ENCODE peak calls at places on chromosome 14, in five cellular contexts. One of them, this sample, is unnamed.

GRCh38 chr14:78417532-78417931 is 247.4 kb downstream of the NRXN3 start:
- ATAC-seq in GM12878: peak; percentile 27
- ATAC-seq in HepG2: no peak
- ATAC-seq in upper lobe of left lung: no peak
- ATAC-seq in K562: no peak
- ATAC-seq in this sample: no peak

GRCh38 chr14:104913413-104913812 is 11.3 kb upstream of the PLD4 start:
- ATAC-seq in GM12878: no peak
- ATAC-seq in HepG2: no peak
- ATAC-seq in upper lobe of left lung: peak; percentile 82
- ATAC-seq in K562: no peak
- ATAC-seq in this sample: no peak

GRCh38 chr14:91144425-91145145 is 30.7 kb downstream of the DGLUCY start:
- ATAC-seq in GM12878: no peak
- ATAC-seq in HepG2: no peak
- ATAC-seq in upper lobe of left lung: no peak
- ATAC-seq in K562: no peak
- ATAC-seq in this sample: no peak

GRCh38 chr14:55819610-55820304 is 239.8 kb downstream of the KTN1 start:
- ATAC-seq in GM12878: peak; percentile 93
- ATAC-seq in HepG2: no peak
- ATAC-seq in upper lobe of left lung: no peak
- ATAC-seq in K562: no peak
- ATAC-seq in this sample: no peak

GRCh38 chr14:89678715-89679220 is 261.7 kb upstream of the FOXN3 start:
- ATAC-seq in GM12878: no peak
- ATAC-seq in HepG2: no peak
- ATAC-seq in upper lobe of left lung: no peak
- ATAC-seq in K562: no peak
- ATAC-seq in this sample: no peak

GRCh38 chr14:40204441-40205175 is 772.4 kb upstream of the FBXO33 start:
- ATAC-seq in GM12878: no peak
- ATAC-seq in HepG2: peak; percentile 91
- ATAC-seq in upper lobe of left lung: peak; percentile 46
- ATAC-seq in K562: no peak
- ATAC-seq in this sample: no peak

GRCh38 chr14:51283402-51283825 is 43.4 kb downstream of the TMX1 start:
- ATAC-seq in GM12878: peak; percentile 55
- ATAC-seq in HepG2: peak; percentile 77
- ATAC-seq in upper lobe of left lung: peak; percentile 63
- ATAC-seq in K562: peak; percentile 69
- ATAC-seq in this sample: peak; percentile 76

GRCh38 chr14:54942913-54943312 is 40.3 kb upstream of the GCH1 start:
- ATAC-seq in GM12878: peak; percentile 30
- ATAC-seq in HepG2: no peak
- ATAC-seq in upper lobe of left lung: no peak
- ATAC-seq in K562: no peak
- ATAC-seq in this sample: no peak

GRCh38 chr14:24259282-24260025 is 3.5 kb downstream of the TGM1 start:
- ATAC-seq in GM12878: no peak
- ATAC-seq in HepG2: no peak
- ATAC-seq in upper lobe of left lung: peak; percentile 65
- ATAC-seq in K562: no peak
- ATAC-seq in this sample: no peak

GRCh38 chr14:50233335-50234250 is 2.2 kb upstream of the SOS2 start:
- ATAC-seq in GM12878: no peak
- ATAC-seq in HepG2: peak; percentile 4
- ATAC-seq in upper lobe of left lung: no peak
- ATAC-seq in K562: no peak
- ATAC-seq in this sample: no peak

GRCh38 chr14:88181072-88181471 is 142.0 kb downstream of the KCNK10 start:
- ATAC-seq in GM12878: peak; percentile 44
- ATAC-seq in HepG2: no peak
- ATAC-seq in upper lobe of left lung: no peak
- ATAC-seq in K562: no peak
- ATAC-seq in this sample: no peak

GRCh38 chr14:50766338-50766886 is 64.5 kb downstream of the NIN start:
- ATAC-seq in GM12878: no peak
- ATAC-seq in HepG2: no peak
- ATAC-seq in upper lobe of left lung: no peak
- ATAC-seq in K562: no peak
- ATAC-seq in this sample: no peak

GRCh38 chr14:94364037-94364436 is 24.4 kb downstream of the SERPINA1 start:
- ATAC-seq in GM12878: peak; percentile 67
- ATAC-seq in HepG2: peak; percentile 60
- ATAC-seq in upper lobe of left lung: no peak
- ATAC-seq in K562: no peak
- ATAC-seq in this sample: no peak

GRCh38 chr14:51609987-51610283 is 41.8 kb upstream of the FRMD6 start:
- ATAC-seq in GM12878: peak; percentile 93
- ATAC-seq in HepG2: no peak
- ATAC-seq in upper lobe of left lung: no peak
- ATAC-seq in K562: peak; percentile 91
- ATAC-seq in this sample: no peak

GRCh38 chr14:21055473-21056117 is 2.0 kb upstream of the RNASE8 start:
- ATAC-seq in GM12878: no peak
- ATAC-seq in HepG2: peak; percentile 82
- ATAC-seq in upper lobe of left lung: no peak
- ATAC-seq in K562: no peak
- ATAC-seq in this sample: no peak

GRCh38 chr14:24334431-24335271 is at the start of gene ADCY4:
- ATAC-seq in GM12878: no peak
- ATAC-seq in HepG2: peak; percentile 11
- ATAC-seq in upper lobe of left lung: no peak
- ATAC-seq in K562: no peak
- ATAC-seq in this sample: peak; percentile 17

GRCh38 chr14:90513151-90514014 is 116.6 kb downstream of the CALM1 start:
- ATAC-seq in GM12878: no peak
- ATAC-seq in HepG2: peak; percentile 96
- ATAC-seq in upper lobe of left lung: peak; percentile 86
- ATAC-seq in K562: no peak
- ATAC-seq in this sample: peak; percentile 87

GRCh38 chr14:67418368-67419174 is 6.6 kb upstream of the PLEK2 start:
- ATAC-seq in GM12878: no peak
- ATAC-seq in HepG2: peak; percentile 15
- ATAC-seq in upper lobe of left lung: no peak
- ATAC-seq in K562: peak; percentile 85
- ATAC-seq in this sample: no peak

GRCh38 chr14:64654072-64654899 is 49.9 kb upstream of the PLEKHG3 start:
- ATAC-seq in GM12878: peak; percentile 86
- ATAC-seq in HepG2: peak; percentile 95
- ATAC-seq in upper lobe of left lung: peak; percentile 71
- ATAC-seq in K562: no peak
- ATAC-seq in this sample: peak; percentile 51

GRCh38 chr14:62428429-62429203 is 616.6 kb downstream of the KCNH5 start:
- ATAC-seq in GM12878: no peak
- ATAC-seq in HepG2: no peak
- ATAC-seq in upper lobe of left lung: no peak
- ATAC-seq in K562: no peak
- ATAC-seq in this sample: no peak

GRCh38 chr14:105152794-105153241 is 15.8 kb downstream of the JAG2 start:
- ATAC-seq in GM12878: no peak
- ATAC-seq in HepG2: no peak
- ATAC-seq in upper lobe of left lung: no peak
- ATAC-seq in K562: no peak
- ATAC-seq in this sample: peak; percentile 37

GRCh38 chr14:31510222-31510621 is 22.4 kb upstream of the GPR33 start:
- ATAC-seq in GM12878: peak; percentile 41
- ATAC-seq in HepG2: no peak
- ATAC-seq in upper lobe of left lung: no peak
- ATAC-seq in K562: no peak
- ATAC-seq in this sample: no peak
- H3K27ac ChIP-seq in GM12878: no peak overlapping the region
- H3K27ac ChIP-seq in HepG2: no peak overlapping the region
- H3K27ac ChIP-seq in upper lobe of left lung: no peak overlapping the region
- H3K27ac ChIP-seq in K562: no peak overlapping the region
- H3K27ac ChIP-seq in this sample: no peak overlapping the region

DNA sequence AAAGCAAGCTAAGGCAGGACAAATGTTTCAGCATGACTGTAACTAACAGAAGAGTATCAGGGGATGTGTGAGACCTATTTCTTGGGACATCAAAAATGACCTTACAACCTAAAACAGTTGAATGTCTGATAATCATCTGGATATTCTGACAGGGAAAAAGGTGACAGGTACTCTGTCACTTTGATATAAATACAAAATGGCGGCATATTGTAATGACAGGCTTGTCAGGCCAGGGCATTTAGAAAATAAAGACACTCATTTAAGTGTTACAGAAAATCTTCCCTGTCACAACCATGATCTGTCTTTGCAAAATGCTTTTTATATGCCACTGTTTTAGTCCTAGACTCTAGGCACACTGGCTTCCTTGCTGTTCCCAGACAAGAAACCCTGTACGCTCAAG is 1033.3 kb upstream of the FLRT2 start:
- ATAC-seq in GM12878: no peak
- ATAC-seq in HepG2: no peak
- ATAC-seq in upper lobe of left lung: no peak
- ATAC-seq in K562: no peak
- ATAC-seq in this sample: no peak
- TF ChIP-seq POLR2AphosphoS5 in GM12878: no peak
- TF ChIP-seq POLR2AphosphoS5 in HepG2: no peak
- TF ChIP-seq POLR2AphosphoS5 in upper lobe of left lung: no peak
- TF ChIP-seq POLR2AphosphoS5 in K562: no peak
- TF ChIP-seq POLR2AphosphoS5 in this sample: no peak

DNA sequence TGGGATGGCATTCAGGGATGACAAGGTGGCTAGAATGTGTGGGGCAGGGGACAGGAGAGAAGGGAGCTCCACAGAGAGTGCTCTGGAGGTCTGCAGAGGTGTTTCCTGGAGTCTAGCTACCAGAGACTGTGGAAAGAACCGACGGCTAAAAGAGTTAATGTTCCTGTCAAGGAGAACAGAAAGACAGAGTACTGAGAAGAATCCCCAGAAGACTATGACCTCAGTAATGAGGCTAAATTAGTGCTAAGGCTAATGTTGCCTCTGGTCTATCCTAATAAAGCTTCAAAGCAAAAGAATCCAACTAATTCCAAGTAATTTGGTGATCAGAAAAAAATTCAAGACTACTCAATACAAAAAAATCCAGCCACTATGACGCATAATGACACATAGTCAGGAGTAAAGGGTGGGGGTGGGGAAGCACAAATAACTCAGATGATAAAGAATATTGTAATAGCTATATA is 44.7 kb downstream of the FERMT2 start:
- ATAC-seq in GM12878: no peak
- ATAC-seq in HepG2: no peak
- ATAC-seq in upper lobe of left lung: no peak
- ATAC-seq in K562: no peak
- ATAC-seq in this sample: peak; percentile 33
- TF ChIP-seq EP300 in GM12878: no peak
- TF ChIP-seq EP300 in HepG2: no peak
- TF ChIP-seq EP300 in upper lobe of left lung: no peak
- TF ChIP-seq EP300 in K562: no peak
- TF ChIP-seq EP300 in this sample: no peak

GRCh38 chr14:103705524-103706284 is 9.5 kb downstream of the XRCC3 start:
- ATAC-seq in GM12878: no peak
- ATAC-seq in HepG2: no peak
- ATAC-seq in upper lobe of left lung: peak; percentile 42
- ATAC-seq in K562: no peak
- ATAC-seq in this sample: peak; percentile 39
- H3K27ac ChIP-seq in GM12878: no peak overlapping the region
- H3K27ac ChIP-seq in HepG2: no peak overlapping the region
- H3K27ac ChIP-seq in upper lobe of left lung: peak overlapping the region; percentile 79
- H3K27ac ChIP-seq in K562: no peak overlapping the region
- H3K27ac ChIP-seq in this sample: peak overlapping the region; percentile 71

GRCh38 chr14:61355892-61356325 is 34.5 kb downstream of the PRKCH start:
- ATAC-seq in GM12878: no peak
- ATAC-seq in HepG2: no peak
- ATAC-seq in upper lobe of left lung: peak; percentile 90
- ATAC-seq in K562: peak; percentile 42
- ATAC-seq in this sample: peak; percentile 88
- TF ChIP-seq POLR2AphosphoS5 in GM12878: no peak
- TF ChIP-seq POLR2AphosphoS5 in HepG2: no peak
- TF ChIP-seq POLR2AphosphoS5 in upper lobe of left lung: peak; percentile 98
- TF ChIP-seq POLR2AphosphoS5 in K562: no peak
- TF ChIP-seq POLR2AphosphoS5 in this sample: peak; percentile 49

GRCh38 chr14:95386536-95386935 is 66.8 kb upstream of the CLMN start:
- ATAC-seq in GM12878: no peak
- ATAC-seq in HepG2: no peak
- ATAC-seq in upper lobe of left lung: no peak
- ATAC-seq in K562: no peak
- ATAC-seq in this sample: no peak

GRCh38 chr14:95388699-95389098 is 69.0 kb upstream of the CLMN start:
- ATAC-seq in GM12878: no peak
- ATAC-seq in HepG2: no peak
- ATAC-seq in upper lobe of left lung: no peak
- ATAC-seq in K562: no peak
- ATAC-seq in this sample: no peak

GRCh38 chr14:95387826-95388445 is 68.2 kb upstream of the CLMN start:
- ATAC-seq in GM12878: no peak
- ATAC-seq in HepG2: no peak
- ATAC-seq in upper lobe of left lung: no peak
- ATAC-seq in K562: no peak
- ATAC-seq in this sample: no peak

GRCh38 chr14:95392841-95393240 is 73.1 kb upstream of the CLMN start:
- ATAC-seq in GM12878: no peak
- ATAC-seq in HepG2: no peak
- ATAC-seq in upper lobe of left lung: no peak
- ATAC-seq in K562: no peak
- ATAC-seq in this sample: no peak

DNA sequence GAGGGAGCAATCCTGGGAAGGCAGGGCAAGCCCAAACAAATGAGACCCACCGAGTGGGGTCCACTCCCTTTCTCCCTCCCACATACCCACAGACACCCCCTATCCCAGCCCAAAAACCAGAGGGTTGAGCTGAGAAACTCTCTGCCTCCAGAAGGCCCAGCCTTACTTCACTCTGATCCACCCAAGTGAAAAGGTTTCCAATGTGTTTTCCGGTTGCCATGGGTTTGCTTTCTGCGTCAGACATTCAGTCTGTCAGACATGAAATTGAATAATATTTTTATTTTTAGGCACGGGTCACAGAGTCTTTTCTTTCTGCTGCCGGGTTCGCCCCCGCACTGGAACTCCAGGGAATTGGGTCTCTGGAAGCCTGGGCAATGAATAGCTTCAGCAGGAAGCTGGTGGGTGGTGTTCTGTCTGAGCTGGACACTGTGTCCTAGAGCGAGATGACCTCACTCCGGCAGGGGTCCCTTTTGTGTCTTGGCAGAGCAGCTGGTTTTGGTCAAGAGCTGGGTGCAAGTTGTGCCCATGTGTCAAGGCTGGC is 69.8 kb upstream of the CLMN start:
- ATAC-seq in GM12878: no peak
- ATAC-seq in HepG2: no peak
- ATAC-seq in upper lobe of left lung: no peak
- ATAC-seq in K562: no peak
- ATAC-seq in this sample: peak; percentile 85
- TF ChIP-seq EP300 in GM12878: no peak
- TF ChIP-seq EP300 in HepG2: no peak
- TF ChIP-seq EP300 in upper lobe of left lung: no peak
- TF ChIP-seq EP300 in K562: no peak
- TF ChIP-seq EP300 in this sample: no peak

This sample was measured in gastroesophageal sphincter.